ENCODE peak calls at places on chromosomes 11 and 22, in eight cellular contexts. One of them, this sample, is unnamed.

GRCh38 chr11:134535029-134536025 is 123.3 kb upstream of the B3GAT1 start:
- DNase-seq in stimulated activated CD8-positive, alpha-beta memory T cell treated with anti-CD3 and anti-CD28 coated beads, Interleukin-4, amount 100 ng/mL, for 24 hours: no peak
- DNase-seq in NCI-H345: no peak
- DNase-seq in stimulated activated CD4-positive, alpha-beta T cell treated with anti-CD3 and anti-CD28 coated beads, Interleukin-15, amount 100 ng/mL, for 24 hours: no peak
- DNase-seq in Kasumi-1: no peak
- DNase-seq in AG08396: no peak
- DNase-seq in breast epithelium: no peak
- DNase-seq in neuronal stem cell: no peak
- DNase-seq in this sample: no peak

GRCh38 chr11:47056261-47056915 is 119.8 kb downstream of the CSTPP1 start:
- DNase-seq in stimulated activated CD4-positive, alpha-beta T cell treated with anti-CD3 and anti-CD28 coated beads, Interleukin-15, amount 100 ng/mL, for 24 hours: no peak
- DNase-seq in Kasumi-1: no peak
- DNase-seq in breast epithelium: no peak
- DNase-seq in NCI-H345: no peak
- DNase-seq in AG08396: peak
- DNase-seq in stimulated activated CD8-positive, alpha-beta memory T cell treated with anti-CD3 and anti-CD28 coated beads, Interleukin-4, amount 100 ng/mL, for 24 hours: no peak
- DNase-seq in neuronal stem cell: no peak
- DNase-seq in this sample: no peak

GRCh38 chr11:122883682-122883981 is 1.1 kb downstream of the JHY start:
- DNase-seq in stimulated activated CD8-positive, alpha-beta memory T cell treated with anti-CD3 and anti-CD28 coated beads, Interleukin-4, amount 100 ng/mL, for 24 hours: no peak
- DNase-seq in AG08396: no peak
- DNase-seq in stimulated activated CD4-positive, alpha-beta T cell treated with anti-CD3 and anti-CD28 coated beads, Interleukin-15, amount 100 ng/mL, for 24 hours: no peak
- DNase-seq in NCI-H345: no peak
- DNase-seq in Kasumi-1: no peak
- DNase-seq in breast epithelium: no peak
- DNase-seq in neuronal stem cell: no peak
- DNase-seq in this sample: no peak

GRCh38 chr11:65204646-65205601 is 23.2 kb downstream of the CAPN1 start:
- DNase-seq in stimulated activated CD4-positive, alpha-beta T cell treated with anti-CD3 and anti-CD28 coated beads, Interleukin-15, amount 100 ng/mL, for 24 hours: peak
- DNase-seq in Kasumi-1: peak
- DNase-seq in breast epithelium: no peak
- DNase-seq in neuronal stem cell: peak
- DNase-seq in NCI-H345: peak
- DNase-seq in stimulated activated CD8-positive, alpha-beta memory T cell treated with anti-CD3 and anti-CD28 coated beads, Interleukin-4, amount 100 ng/mL, for 24 hours: peak
- DNase-seq in AG08396: peak
- DNase-seq in this sample: peak

GRCh38 chr11:14538271-14538925 is 18.2 kb upstream of the PSMA1 start:
- DNase-seq in Kasumi-1: no peak
- DNase-seq in breast epithelium: no peak
- DNase-seq in NCI-H345: no peak
- DNase-seq in neuronal stem cell: no peak
- DNase-seq in stimulated activated CD8-positive, alpha-beta memory T cell treated with anti-CD3 and anti-CD28 coated beads, Interleukin-4, amount 100 ng/mL, for 24 hours: no peak
- DNase-seq in stimulated activated CD4-positive, alpha-beta T cell treated with anti-CD3 and anti-CD28 coated beads, Interleukin-15, amount 100 ng/mL, for 24 hours: no peak
- DNase-seq in AG08396: no peak
- DNase-seq in this sample: no peak

GRCh38 chr11:12123177-12123576 is 12.8 kb downstream of the MICAL2 start:
- DNase-seq in NCI-H345: no peak
- DNase-seq in Kasumi-1: no peak
- DNase-seq in stimulated activated CD4-positive, alpha-beta T cell treated with anti-CD3 and anti-CD28 coated beads, Interleukin-15, amount 100 ng/mL, for 24 hours: no peak
- DNase-seq in AG08396: no peak
- DNase-seq in breast epithelium: no peak
- DNase-seq in neuronal stem cell: no peak
- DNase-seq in stimulated activated CD8-positive, alpha-beta memory T cell treated with anti-CD3 and anti-CD28 coated beads, Interleukin-4, amount 100 ng/mL, for 24 hours: no peak
- DNase-seq in this sample: no peak

GRCh38 chr11:10298342-10298741 is 4.3 kb upstream of the SBF2 start:
- DNase-seq in stimulated activated CD8-positive, alpha-beta memory T cell treated with anti-CD3 and anti-CD28 coated beads, Interleukin-4, amount 100 ng/mL, for 24 hours: no peak
- DNase-seq in NCI-H345: peak
- DNase-seq in AG08396: peak
- DNase-seq in breast epithelium: no peak
- DNase-seq in Kasumi-1: peak
- DNase-seq in neuronal stem cell: no peak
- DNase-seq in stimulated activated CD4-positive, alpha-beta T cell treated with anti-CD3 and anti-CD28 coated beads, Interleukin-15, amount 100 ng/mL, for 24 hours: peak
- DNase-seq in this sample: peak

GRCh38 chr11:100622404-100622803 is 64.7 kb upstream of the ARHGAP42 start:
- DNase-seq in AG08396: no peak
- DNase-seq in breast epithelium: no peak
- DNase-seq in NCI-H345: no peak
- DNase-seq in stimulated activated CD4-positive, alpha-beta T cell treated with anti-CD3 and anti-CD28 coated beads, Interleukin-15, amount 100 ng/mL, for 24 hours: no peak
- DNase-seq in Kasumi-1: no peak
- DNase-seq in neuronal stem cell: no peak
- DNase-seq in stimulated activated CD8-positive, alpha-beta memory T cell treated with anti-CD3 and anti-CD28 coated beads, Interleukin-4, amount 100 ng/mL, for 24 hours: no peak
- DNase-seq in this sample: no peak

GRCh38 chr11:69986421-69987229 is 91.5 kb upstream of the ANO1 start:
- DNase-seq in AG08396: no peak
- DNase-seq in breast epithelium: no peak
- DNase-seq in NCI-H345: no peak
- DNase-seq in Kasumi-1: no peak
- DNase-seq in stimulated activated CD4-positive, alpha-beta T cell treated with anti-CD3 and anti-CD28 coated beads, Interleukin-15, amount 100 ng/mL, for 24 hours: no peak
- DNase-seq in stimulated activated CD8-positive, alpha-beta memory T cell treated with anti-CD3 and anti-CD28 coated beads, Interleukin-4, amount 100 ng/mL, for 24 hours: no peak
- DNase-seq in neuronal stem cell: no peak
- DNase-seq in this sample: no peak

GRCh38 chr22:43823353-43823908 is 11.3 kb upstream of the EFCAB6 start:
- DNase-seq in NCI-H345: peak
- DNase-seq in breast epithelium: no peak
- DNase-seq in stimulated activated CD8-positive, alpha-beta memory T cell treated with anti-CD3 and anti-CD28 coated beads, Interleukin-4, amount 100 ng/mL, for 24 hours: no peak
- DNase-seq in stimulated activated CD4-positive, alpha-beta T cell treated with anti-CD3 and anti-CD28 coated beads, Interleukin-15, amount 100 ng/mL, for 24 hours: no peak
- DNase-seq in AG08396: no peak
- DNase-seq in Kasumi-1: no peak
- DNase-seq in neuronal stem cell: no peak
- DNase-seq in this sample: peak

GRCh38 chr22:44998296-44998695 is 11.5 kb downstream of the PHF21B start:
- DNase-seq in AG08396: no peak
- DNase-seq in Kasumi-1: no peak
- DNase-seq in NCI-H345: no peak
- DNase-seq in breast epithelium: no peak
- DNase-seq in stimulated activated CD8-positive, alpha-beta memory T cell treated with anti-CD3 and anti-CD28 coated beads, Interleukin-4, amount 100 ng/mL, for 24 hours: no peak
- DNase-seq in stimulated activated CD4-positive, alpha-beta T cell treated with anti-CD3 and anti-CD28 coated beads, Interleukin-15, amount 100 ng/mL, for 24 hours: no peak
- DNase-seq in neuronal stem cell: no peak
- DNase-seq in this sample: no peak

GRCh38 chr22:23613193-23613973 is 18.7 kb downstream of the DRICH1 start:
- DNase-seq in stimulated activated CD4-positive, alpha-beta T cell treated with anti-CD3 and anti-CD28 coated beads, Interleukin-15, amount 100 ng/mL, for 24 hours: no peak
- DNase-seq in Kasumi-1: no peak
- DNase-seq in NCI-H345: no peak
- DNase-seq in neuronal stem cell: no peak
- DNase-seq in AG08396: no peak
- DNase-seq in stimulated activated CD8-positive, alpha-beta memory T cell treated with anti-CD3 and anti-CD28 coated beads, Interleukin-4, amount 100 ng/mL, for 24 hours: no peak
- DNase-seq in breast epithelium: no peak
- DNase-seq in this sample: no peak

GRCh38 chr11:35586216-35586615 is 32.0 kb upstream of the FJX1 start:
- DNase-seq in NCI-H345: no peak
- DNase-seq in stimulated activated CD4-positive, alpha-beta T cell treated with anti-CD3 and anti-CD28 coated beads, Interleukin-15, amount 100 ng/mL, for 24 hours: no peak
- DNase-seq in AG08396: no peak
- DNase-seq in neuronal stem cell: no peak
- DNase-seq in breast epithelium: no peak
- DNase-seq in stimulated activated CD8-positive, alpha-beta memory T cell treated with anti-CD3 and anti-CD28 coated beads, Interleukin-4, amount 100 ng/mL, for 24 hours: no peak
- DNase-seq in Kasumi-1: no peak
- DNase-seq in this sample: no peak

GRCh38 chr11:79419120-79419519 is 21.7 kb downstream of the TENM4 start:
- DNase-seq in breast epithelium: no peak
- DNase-seq in stimulated activated CD4-positive, alpha-beta T cell treated with anti-CD3 and anti-CD28 coated beads, Interleukin-15, amount 100 ng/mL, for 24 hours: no peak
- DNase-seq in Kasumi-1: no peak
- DNase-seq in neuronal stem cell: no peak
- DNase-seq in AG08396: peak
- DNase-seq in stimulated activated CD8-positive, alpha-beta memory T cell treated with anti-CD3 and anti-CD28 coated beads, Interleukin-4, amount 100 ng/mL, for 24 hours: no peak
- DNase-seq in NCI-H345: no peak
- DNase-seq in this sample: peak

GRCh38 chr11:68145120-68145866 is 24.1 kb upstream of the CHKA start:
- DNase-seq in stimulated activated CD4-positive, alpha-beta T cell treated with anti-CD3 and anti-CD28 coated beads, Interleukin-15, amount 100 ng/mL, for 24 hours: no peak
- DNase-seq in AG08396: no peak
- DNase-seq in neuronal stem cell: no peak
- DNase-seq in breast epithelium: no peak
- DNase-seq in Kasumi-1: no peak
- DNase-seq in NCI-H345: no peak
- DNase-seq in stimulated activated CD8-positive, alpha-beta memory T cell treated with anti-CD3 and anti-CD28 coated beads, Interleukin-4, amount 100 ng/mL, for 24 hours: no peak
- DNase-seq in this sample: no peak

GRCh38 chr11:65422633-65423515 is at the start of gene NEAT1:
- DNase-seq in NCI-H345: no peak
- DNase-seq in stimulated activated CD8-positive, alpha-beta memory T cell treated with anti-CD3 and anti-CD28 coated beads, Interleukin-4, amount 100 ng/mL, for 24 hours: peak
- DNase-seq in stimulated activated CD4-positive, alpha-beta T cell treated with anti-CD3 and anti-CD28 coated beads, Interleukin-15, amount 100 ng/mL, for 24 hours: peak
- DNase-seq in Kasumi-1: peak
- DNase-seq in AG08396: peak
- DNase-seq in breast epithelium: peak
- DNase-seq in neuronal stem cell: peak
- DNase-seq in this sample: peak

GRCh38 chr11:45455536-45455935 is 169.4 kb upstream of the SYT13 start:
- DNase-seq in breast epithelium: no peak
- DNase-seq in Kasumi-1: no peak
- DNase-seq in NCI-H345: no peak
- DNase-seq in stimulated activated CD4-positive, alpha-beta T cell treated with anti-CD3 and anti-CD28 coated beads, Interleukin-15, amount 100 ng/mL, for 24 hours: no peak
- DNase-seq in AG08396: no peak
- DNase-seq in neuronal stem cell: no peak
- DNase-seq in stimulated activated CD8-positive, alpha-beta memory T cell treated with anti-CD3 and anti-CD28 coated beads, Interleukin-4, amount 100 ng/mL, for 24 hours: no peak
- DNase-seq in this sample: no peak

GRCh38 chr11:85822814-85823213 is 11.9 kb upstream of the SYTL2 start:
- DNase-seq in breast epithelium: no peak
- DNase-seq in AG08396: no peak
- DNase-seq in Kasumi-1: no peak
- DNase-seq in NCI-H345: no peak
- DNase-seq in stimulated activated CD4-positive, alpha-beta T cell treated with anti-CD3 and anti-CD28 coated beads, Interleukin-15, amount 100 ng/mL, for 24 hours: no peak
- DNase-seq in stimulated activated CD8-positive, alpha-beta memory T cell treated with anti-CD3 and anti-CD28 coated beads, Interleukin-4, amount 100 ng/mL, for 24 hours: no peak
- DNase-seq in neuronal stem cell: no peak
- DNase-seq in this sample: peak

GRCh38 chr11:36398261-36398953 is 102.3 kb downstream of the PRR5L start:
- DNase-seq in NCI-H345: no peak
- DNase-seq in stimulated activated CD4-positive, alpha-beta T cell treated with anti-CD3 and anti-CD28 coated beads, Interleukin-15, amount 100 ng/mL, for 24 hours: no peak
- DNase-seq in AG08396: no peak
- DNase-seq in breast epithelium: no peak
- DNase-seq in Kasumi-1: no peak
- DNase-seq in stimulated activated CD8-positive, alpha-beta memory T cell treated with anti-CD3 and anti-CD28 coated beads, Interleukin-4, amount 100 ng/mL, for 24 hours: no peak
- DNase-seq in neuronal stem cell: no peak
- DNase-seq in this sample: no peak

This sample was measured in ACHN.